ENCODE peak calls at places on chromosome 18, in four cellular contexts. One of them, this sample, is unnamed.

GRCh38 chr18:36392163-36392887 is 94.8 kb downstream of the FHOD3 start:
- DNase-seq in HepG2: no peak
- DNase-seq in K562: no peak
- DNase-seq in GM12878: no peak
- DNase-seq in this sample: no peak

GRCh38 chr18:62768172-62768943 is 53.0 kb downstream of the PHLPP1 start:
- DNase-seq in K562: no peak
- DNase-seq in GM12878: no peak
- DNase-seq in HepG2: no peak
- DNase-seq in this sample: no peak

GRCh38 chr18:44195394-44196140 is 485.1 kb upstream of the SETBP1 start:
- DNase-seq in GM12878: no peak
- DNase-seq in K562: no peak
- DNase-seq in HepG2: no peak
- DNase-seq in this sample: no peak

GRCh38 chr18:5073026-5073944 is 123.8 kb downstream of the AKAIN1 start:
- DNase-seq in K562: peak
- DNase-seq in HepG2: peak
- DNase-seq in GM12878: no peak
- DNase-seq in this sample: peak

GRCh38 chr18:58297198-58297597 is 253.2 kb downstream of the NEDD4L start:
- DNase-seq in HepG2: no peak
- DNase-seq in K562: no peak
- DNase-seq in GM12878: no peak
- DNase-seq in this sample: no peak

GRCh38 chr18:22465859-22466602 is 48.3 kb upstream of the CTAGE1 start:
- DNase-seq in GM12878: no peak
- DNase-seq in K562: peak
- DNase-seq in HepG2: peak
- DNase-seq in this sample: peak

GRCh38 chr18:45837283-45838070 is 12.0 kb downstream of the SIGLEC15 start:
- DNase-seq in GM12878: no peak
- DNase-seq in K562: no peak
- DNase-seq in HepG2: no peak
- DNase-seq in this sample: no peak

GRCh38 chr18:59760212-59760997 is 63.2 kb upstream of the CCBE1 start:
- DNase-seq in HepG2: no peak
- DNase-seq in K562: no peak
- DNase-seq in GM12878: no peak
- DNase-seq in this sample: no peak

GRCh38 chr18:62537946-62538345 is 15.1 kb downstream of the ZCCHC2 start:
- DNase-seq in GM12878: no peak
- DNase-seq in K562: no peak
- DNase-seq in HepG2: no peak
- DNase-seq in this sample: no peak

GRCh38 chr18:36327352-36328316 is 30.1 kb downstream of the FHOD3 start:
- DNase-seq in HepG2: no peak
- DNase-seq in GM12878: no peak
- DNase-seq in K562: no peak
- DNase-seq in this sample: no peak

GRCh38 chr18:79914614-79915160 is 36.8 kb downstream of the SLC66A2 start:
- DNase-seq in K562: no peak
- DNase-seq in HepG2: no peak
- DNase-seq in GM12878: no peak
- DNase-seq in this sample: no peak

GRCh38 chr18:42798606-42799005 is 316.9 kb downstream of the RIT2 start:
- DNase-seq in GM12878: no peak
- DNase-seq in K562: no peak
- DNase-seq in HepG2: no peak
- DNase-seq in this sample: no peak

GRCh38 chr18:53070706-53071105 is 730.7 kb downstream of the DCC start:
- DNase-seq in K562: no peak
- DNase-seq in HepG2: no peak
- DNase-seq in GM12878: no peak
- DNase-seq in this sample: no peak

GRCh38 chr18:2515908-2516625 is 55.2 kb downstream of the METTL4 start:
- DNase-seq in HepG2: peak
- DNase-seq in K562: no peak
- DNase-seq in GM12878: no peak
- DNase-seq in this sample: no peak

GRCh38 chr18:25805323-25805722 is 285.1 kb downstream of the SS18 start:
- DNase-seq in GM12878: no peak
- DNase-seq in K562: no peak
- DNase-seq in HepG2: no peak
- DNase-seq in this sample: no peak

GRCh38 chr18:79378416-79379250 is 17.1 kb upstream of the NFATC1 start:
- DNase-seq in K562: peak
- DNase-seq in HepG2: no peak
- DNase-seq in GM12878: peak
- DNase-seq in this sample: peak

GRCh38 chr18:51153659-51154371 is 43.7 kb downstream of the MEX3C start:
- DNase-seq in K562: no peak
- DNase-seq in HepG2: no peak
- DNase-seq in GM12878: peak
- DNase-seq in this sample: no peak

GRCh38 chr18:24528857-24529256 is 68.4 kb downstream of the HRH4 start:
- DNase-seq in GM12878: no peak
- DNase-seq in HepG2: no peak
- DNase-seq in K562: no peak
- DNase-seq in this sample: no peak

GRCh38 chr18:40452599-40452998 is 1502.4 kb upstream of the PIK3C3 start:
- DNase-seq in K562: no peak
- DNase-seq in HepG2: no peak
- DNase-seq in GM12878: no peak
- DNase-seq in this sample: no peak

GRCh38 chr18:48893559-48894265 is 57.1 kb downstream of the SMAD7 start:
- DNase-seq in HepG2: peak
- DNase-seq in GM12878: no peak
- DNase-seq in K562: no peak
- DNase-seq in this sample: no peak

GRCh38 chr18:10234912-10235439 is 219.5 kb upstream of the APCDD1 start:
- DNase-seq in GM12878: no peak
- DNase-seq in K562: no peak
- DNase-seq in HepG2: no peak
- DNase-seq in this sample: no peak
- TF ChIP-seq TARDBP in GM12878: no peak
- TF ChIP-seq TARDBP in K562: no peak
- TF ChIP-seq TARDBP in HepG2: no peak
- TF ChIP-seq TARDBP in this sample: no peak

GRCh38 chr18:6743988-6744387 is 14.5 kb downstream of the ARHGAP28 start:
- DNase-seq in K562: no peak
- DNase-seq in HepG2: no peak
- DNase-seq in GM12878: no peak
- DNase-seq in this sample: no peak

GRCh38 chr18:6744816-6745455 is 15.4 kb downstream of the ARHGAP28 start:
- DNase-seq in HepG2: no peak
- DNase-seq in GM12878: no peak
- DNase-seq in K562: no peak
- DNase-seq in this sample: no peak

GRCh38 chr18:6737833-6738232 is 8.3 kb downstream of the ARHGAP28 start:
- DNase-seq in HepG2: no peak
- DNase-seq in GM12878: no peak
- DNase-seq in K562: no peak
- DNase-seq in this sample: no peak

GRCh38 chr18:6741786-6742185 is 12.3 kb downstream of the ARHGAP28 start:
- DNase-seq in K562: no peak
- DNase-seq in GM12878: no peak
- DNase-seq in HepG2: no peak
- DNase-seq in this sample: no peak

GRCh38 chr18:6741290-6741689 is 11.8 kb downstream of the ARHGAP28 start:
- DNase-seq in GM12878: no peak
- DNase-seq in HepG2: no peak
- DNase-seq in K562: no peak
- DNase-seq in this sample: peak
- TF ChIP-seq TARDBP in GM12878: no peak
- TF ChIP-seq TARDBP in HepG2: no peak
- TF ChIP-seq TARDBP in K562: no peak
- TF ChIP-seq TARDBP in this sample: no peak

GRCh38 chr18:67192535-67192934 is 324.0 kb downstream of the DSEL start:
- DNase-seq in HepG2: no peak
- DNase-seq in GM12878: no peak
- DNase-seq in K562: no peak
- DNase-seq in this sample: no peak
- TF ChIP-seq TARDBP in HepG2: no peak
- TF ChIP-seq TARDBP in GM12878: no peak
- TF ChIP-seq TARDBP in K562: no peak
- TF ChIP-seq TARDBP in this sample: no peak

GRCh38 chr18:47035156-47035671 is at the start of gene ELOA2:
- DNase-seq in GM12878: no peak
- DNase-seq in K562: no peak
- DNase-seq in HepG2: no peak
- DNase-seq in this sample: no peak
- TF ChIP-seq TARDBP in GM12878: no peak
- TF ChIP-seq TARDBP in K562: no peak
- TF ChIP-seq TARDBP in HepG2: no peak
- TF ChIP-seq TARDBP in this sample: no peak